ENCODE peak calls at places on chromosome 10, in eight cellular contexts. One of them, this sample, is unnamed.

GRCh38 chr10:74011762-74012161 is 13.8 kb downstream of the VCL start:
- DNase-seq in HFF-Myc: no peak
- DNase-seq in endodermal cell: no peak
- DNase-seq in non-pigmented ciliary epithelial cell: peak
- DNase-seq in endothelial cell: no peak
- DNase-seq in Ammon's horn: peak
- DNase-seq in sciatic nerve: no peak
- DNase-seq in activated naive CD4-positive, alpha-beta T cell: no peak
- DNase-seq in this sample: peak

GRCh38 chr10:113780681-113781250 is 29.3 kb downstream of the PLEKHS1 start:
- DNase-seq in HFF-Myc: no peak
- DNase-seq in endodermal cell: no peak
- DNase-seq in non-pigmented ciliary epithelial cell: no peak
- DNase-seq in endothelial cell: no peak
- DNase-seq in Ammon's horn: peak
- DNase-seq in sciatic nerve: no peak
- DNase-seq in activated naive CD4-positive, alpha-beta T cell: no peak
- DNase-seq in this sample: no peak

GRCh38 chr10:17836917-17837316 is 27.8 kb downstream of the MRC1 start:
- DNase-seq in HFF-Myc: peak
- DNase-seq in endodermal cell: peak
- DNase-seq in non-pigmented ciliary epithelial cell: peak
- DNase-seq in endothelial cell: peak
- DNase-seq in Ammon's horn: peak
- DNase-seq in sciatic nerve: no peak
- DNase-seq in activated naive CD4-positive, alpha-beta T cell: no peak
- DNase-seq in this sample: peak

GRCh38 chr10:131847241-131847783 is 53.5 kb upstream of the PPP2R2D start:
- DNase-seq in HFF-Myc: no peak
- DNase-seq in endodermal cell: peak
- DNase-seq in non-pigmented ciliary epithelial cell: no peak
- DNase-seq in endothelial cell: no peak
- DNase-seq in Ammon's horn: no peak
- DNase-seq in sciatic nerve: peak
- DNase-seq in activated naive CD4-positive, alpha-beta T cell: no peak
- DNase-seq in this sample: no peak

GRCh38 chr10:113259841-113260240 is 293.0 kb upstream of the HABP2 start:
- DNase-seq in HFF-Myc: no peak
- DNase-seq in endodermal cell: no peak
- DNase-seq in non-pigmented ciliary epithelial cell: no peak
- DNase-seq in endothelial cell: no peak
- DNase-seq in Ammon's horn: no peak
- DNase-seq in sciatic nerve: no peak
- DNase-seq in activated naive CD4-positive, alpha-beta T cell: no peak
- DNase-seq in this sample: no peak

GRCh38 chr10:59244871-59245270 is 68.4 kb downstream of the PHYHIPL start:
- DNase-seq in HFF-Myc: no peak
- DNase-seq in endodermal cell: no peak
- DNase-seq in non-pigmented ciliary epithelial cell: no peak
- DNase-seq in endothelial cell: no peak
- DNase-seq in Ammon's horn: no peak
- DNase-seq in sciatic nerve: no peak
- DNase-seq in activated naive CD4-positive, alpha-beta T cell: no peak
- DNase-seq in this sample: no peak

GRCh38 chr10:22723783-22724182 is 9.4 kb upstream of the PIP4K2A start:
- DNase-seq in HFF-Myc: no peak
- DNase-seq in endodermal cell: no peak
- DNase-seq in non-pigmented ciliary epithelial cell: no peak
- DNase-seq in endothelial cell: no peak
- DNase-seq in Ammon's horn: no peak
- DNase-seq in sciatic nerve: no peak
- DNase-seq in activated naive CD4-positive, alpha-beta T cell: no peak
- DNase-seq in this sample: no peak

GRCh38 chr10:102678842-102679289 is 34.6 kb downstream of the TRIM8 start:
- DNase-seq in HFF-Myc: no peak
- DNase-seq in endodermal cell: peak
- DNase-seq in non-pigmented ciliary epithelial cell: no peak
- DNase-seq in endothelial cell: peak
- DNase-seq in Ammon's horn: peak
- DNase-seq in sciatic nerve: peak
- DNase-seq in activated naive CD4-positive, alpha-beta T cell: no peak
- DNase-seq in this sample: no peak

GRCh38 chr10:123295644-123296043 is 141.4 kb downstream of the BUB3 start:
- DNase-seq in HFF-Myc: no peak
- DNase-seq in endodermal cell: no peak
- DNase-seq in non-pigmented ciliary epithelial cell: no peak
- DNase-seq in endothelial cell: no peak
- DNase-seq in Ammon's horn: no peak
- DNase-seq in sciatic nerve: no peak
- DNase-seq in activated naive CD4-positive, alpha-beta T cell: no peak
- DNase-seq in this sample: no peak

GRCh38 chr10:28087675-28088351 is 88.9 kb upstream of the ODAD2 start:
- DNase-seq in HFF-Myc: peak
- DNase-seq in endodermal cell: no peak
- DNase-seq in non-pigmented ciliary epithelial cell: peak
- DNase-seq in endothelial cell: no peak
- DNase-seq in Ammon's horn: no peak
- DNase-seq in sciatic nerve: no peak
- DNase-seq in activated naive CD4-positive, alpha-beta T cell: no peak
- DNase-seq in this sample: peak

GRCh38 chr10:43352951-43353350 is 18.5 kb upstream of the FXYD4 start:
- DNase-seq in HFF-Myc: no peak
- DNase-seq in endodermal cell: no peak
- DNase-seq in non-pigmented ciliary epithelial cell: no peak
- DNase-seq in endothelial cell: no peak
- DNase-seq in Ammon's horn: no peak
- DNase-seq in sciatic nerve: no peak
- DNase-seq in activated naive CD4-positive, alpha-beta T cell: no peak
- DNase-seq in this sample: no peak

GRCh38 chr10:97185326-97186058 is at the start of gene SLIT1:
- DNase-seq in HFF-Myc: no peak
- DNase-seq in endodermal cell: peak
- DNase-seq in non-pigmented ciliary epithelial cell: no peak
- DNase-seq in endothelial cell: peak
- DNase-seq in Ammon's horn: peak
- DNase-seq in sciatic nerve: no peak
- DNase-seq in activated naive CD4-positive, alpha-beta T cell: no peak
- DNase-seq in this sample: no peak

GRCh38 chr10:110007171-110007700 is 548 bp upstream of the ADD3 start:
- DNase-seq in HFF-Myc: no peak
- DNase-seq in endodermal cell: no peak
- DNase-seq in non-pigmented ciliary epithelial cell: no peak
- DNase-seq in endothelial cell: no peak
- DNase-seq in Ammon's horn: no peak
- DNase-seq in sciatic nerve: no peak
- DNase-seq in activated naive CD4-positive, alpha-beta T cell: no peak
- DNase-seq in this sample: no peak

GRCh38 chr10:65265451-65265954 is 1660.3 kb upstream of the LRRTM3 start:
- DNase-seq in HFF-Myc: no peak
- DNase-seq in endodermal cell: no peak
- DNase-seq in non-pigmented ciliary epithelial cell: no peak
- DNase-seq in endothelial cell: no peak
- DNase-seq in Ammon's horn: no peak
- DNase-seq in sciatic nerve: no peak
- DNase-seq in activated naive CD4-positive, alpha-beta T cell: no peak
- DNase-seq in this sample: no peak

GRCh38 chr10:111093741-111094380 is 17.0 kb downstream of the ADRA2A start:
- DNase-seq in HFF-Myc: no peak
- DNase-seq in endodermal cell: no peak
- DNase-seq in non-pigmented ciliary epithelial cell: peak
- DNase-seq in endothelial cell: no peak
- DNase-seq in Ammon's horn: no peak
- DNase-seq in sciatic nerve: no peak
- DNase-seq in activated naive CD4-positive, alpha-beta T cell: no peak
- DNase-seq in this sample: no peak